ENCODE peak calls at places on chromosomes 2 and 18, in five cellular contexts. One of them, this sample, is unnamed.

GRCh38 chr2:36270758-36271157 is 84.8 kb upstream of the CRIM1 start:
- DNase-seq in body of pancreas: no peak
- DNase-seq in lower leg skin: no peak
- DNase-seq in keratinocyte: no peak
- DNase-seq in Peyer's patch: no peak
- DNase-seq in this sample: no peak

GRCh38 chr2:46547223-46548102 is 68.1 kb downstream of the TMEM247 start:
- DNase-seq in body of pancreas: peak; percentile 67
- DNase-seq in Peyer's patch: no peak
- DNase-seq in keratinocyte: no peak
- DNase-seq in lower leg skin: no peak
- DNase-seq in this sample: no peak

GRCh38 chr2:127611076-127611925 is 34.7 kb upstream of the GPR17 start:
- DNase-seq in Peyer's patch: no peak
- DNase-seq in body of pancreas: no peak
- DNase-seq in keratinocyte: no peak
- DNase-seq in lower leg skin: no peak
- DNase-seq in this sample: no peak

GRCh38 chr2:240600451-240600961 is 14.0 kb downstream of the CAPN10 start:
- DNase-seq in Peyer's patch: no peak
- DNase-seq in body of pancreas: no peak
- DNase-seq in keratinocyte: no peak
- DNase-seq in lower leg skin: no peak
- DNase-seq in this sample: no peak

GRCh38 chr2:170002096-170002495 is 174.8 kb downstream of the UBR3 start:
- DNase-seq in body of pancreas: no peak
- DNase-seq in Peyer's patch: no peak
- DNase-seq in lower leg skin: no peak
- DNase-seq in keratinocyte: no peak
- DNase-seq in this sample: no peak

GRCh38 chr2:26276488-26276887 is 31.7 kb downstream of the HADHB start:
- DNase-seq in keratinocyte: no peak
- DNase-seq in lower leg skin: no peak
- DNase-seq in Peyer's patch: no peak
- DNase-seq in body of pancreas: no peak
- DNase-seq in this sample: no peak

GRCh38 chr2:216215991-216216390 is 106.8 kb downstream of the XRCC5 start:
- DNase-seq in lower leg skin: no peak
- DNase-seq in body of pancreas: no peak
- DNase-seq in keratinocyte: peak; percentile 36
- DNase-seq in Peyer's patch: no peak
- DNase-seq in this sample: peak; percentile 45

GRCh38 chr2:152792973-152793372 is 74.6 kb downstream of the ARL6IP6 start:
- DNase-seq in lower leg skin: no peak
- DNase-seq in Peyer's patch: no peak
- DNase-seq in keratinocyte: no peak
- DNase-seq in body of pancreas: no peak
- DNase-seq in this sample: no peak

GRCh38 chr2:139684286-139684860 is 904.2 kb upstream of the NXPH2 start:
- DNase-seq in keratinocyte: no peak
- DNase-seq in Peyer's patch: no peak
- DNase-seq in lower leg skin: no peak
- DNase-seq in body of pancreas: no peak
- DNase-seq in this sample: no peak

GRCh38 chr2:119678021-119678656 is 862 bp upstream of the TMEM177 start:
- DNase-seq in Peyer's patch: peak; percentile 24
- DNase-seq in body of pancreas: peak; percentile 73
- DNase-seq in keratinocyte: no peak
- DNase-seq in lower leg skin: no peak
- DNase-seq in this sample: no peak
- H3K4me3 ChIP-seq in Peyer's patch: peak overlapping the region; percentile 87
- H3K4me3 ChIP-seq in body of pancreas: no peak overlapping the region
- H3K4me3 ChIP-seq in keratinocyte: no peak overlapping the region
- H3K4me3 ChIP-seq in lower leg skin: no peak overlapping the region
- H3K4me3 ChIP-seq in this sample: no peak overlapping the region

GRCh38 chr18:34709104-34709503 is 994 bp upstream of the DTNA start:
- DNase-seq in body of pancreas: no peak
- DNase-seq in keratinocyte: no peak
- DNase-seq in lower leg skin: no peak
- DNase-seq in Peyer's patch: no peak
- DNase-seq in this sample: no peak
- H3K4me3 ChIP-seq in body of pancreas: no peak overlapping the region
- H3K4me3 ChIP-seq in keratinocyte: no peak overlapping the region
- H3K4me3 ChIP-seq in lower leg skin: no peak overlapping the region
- H3K4me3 ChIP-seq in Peyer's patch: no peak overlapping the region
- H3K4me3 ChIP-seq in this sample: no peak overlapping the region

DNA sequence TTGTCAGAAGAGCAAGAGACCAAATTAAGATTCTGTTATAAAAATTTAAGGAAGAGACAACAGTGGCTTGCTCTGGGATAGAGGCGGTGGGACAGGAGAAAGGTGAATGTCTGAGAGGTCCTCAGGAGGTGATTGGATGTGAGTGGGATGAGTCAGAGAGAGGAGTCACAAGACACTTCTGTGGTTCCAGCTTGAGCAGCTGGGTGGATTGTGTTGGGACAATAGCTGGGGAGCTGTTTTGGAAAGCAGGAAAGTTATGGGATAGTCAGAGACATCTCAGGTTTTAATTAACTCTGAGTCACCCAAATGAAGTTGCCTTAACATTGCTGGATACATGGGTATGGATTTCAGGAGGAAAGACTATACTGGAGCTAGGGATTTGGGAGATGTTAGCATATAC is 218.0 kb upstream of the TRIB2 start:
- DNase-seq in Peyer's patch: no peak
- DNase-seq in body of pancreas: no peak
- DNase-seq in lower leg skin: no peak
- DNase-seq in keratinocyte: peak; percentile 26
- DNase-seq in this sample: no peak
- H3K4me3 ChIP-seq in Peyer's patch: no peak overlapping the region
- H3K4me3 ChIP-seq in body of pancreas: no peak overlapping the region
- H3K4me3 ChIP-seq in lower leg skin: no peak overlapping the region
- H3K4me3 ChIP-seq in keratinocyte: no peak overlapping the region
- H3K4me3 ChIP-seq in this sample: no peak overlapping the region

DNA sequence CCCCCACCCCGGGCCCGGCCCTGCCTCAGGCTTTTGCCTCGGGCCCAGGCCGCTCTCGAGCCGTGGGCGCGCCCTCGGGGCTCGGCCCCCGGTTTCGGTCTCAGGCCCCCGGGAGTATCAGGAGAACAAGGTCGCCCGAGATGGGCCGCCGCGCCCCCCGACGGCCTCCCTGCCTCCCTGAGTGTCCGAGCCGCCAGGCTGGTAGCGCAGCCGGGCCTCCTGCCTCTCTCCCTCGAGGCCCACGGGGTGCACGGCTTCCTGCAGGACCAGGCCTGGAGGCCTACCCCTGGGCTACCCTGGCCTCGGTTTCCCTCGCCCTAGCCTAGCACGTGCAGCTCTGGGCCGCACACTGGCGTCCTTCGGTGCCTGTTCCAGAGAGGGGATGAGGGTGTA is 8.4 kb downstream of the GBX2 start:
- DNase-seq in lower leg skin: no peak
- DNase-seq in keratinocyte: no peak
- DNase-seq in Peyer's patch: no peak
- DNase-seq in body of pancreas: no peak
- DNase-seq in this sample: no peak
- H3K4me3 ChIP-seq in lower leg skin: no peak overlapping the region
- H3K4me3 ChIP-seq in keratinocyte: no peak overlapping the region
- H3K4me3 ChIP-seq in Peyer's patch: no peak overlapping the region
- H3K4me3 ChIP-seq in body of pancreas: no peak overlapping the region
- H3K4me3 ChIP-seq in this sample: no peak overlapping the region

GRCh38 chr18:46242185-46242584 is 138.0 kb downstream of the HAUS1 start:
- DNase-seq in lower leg skin: no peak
- DNase-seq in Peyer's patch: no peak
- DNase-seq in keratinocyte: no peak
- DNase-seq in body of pancreas: no peak
- DNase-seq in this sample: no peak

GRCh38 chr18:46246101-46246500 is 141.9 kb downstream of the HAUS1 start:
- DNase-seq in body of pancreas: no peak
- DNase-seq in Peyer's patch: no peak
- DNase-seq in lower leg skin: no peak
- DNase-seq in keratinocyte: no peak
- DNase-seq in this sample: no peak

GRCh38 chr18:46243095-46243494 is 138.9 kb downstream of the HAUS1 start:
- DNase-seq in Peyer's patch: no peak
- DNase-seq in lower leg skin: no peak
- DNase-seq in keratinocyte: no peak
- DNase-seq in body of pancreas: no peak
- DNase-seq in this sample: no peak

GRCh38 chr18:46239998-46240397 is 135.8 kb downstream of the HAUS1 start:
- DNase-seq in keratinocyte: no peak
- DNase-seq in Peyer's patch: no peak
- DNase-seq in lower leg skin: no peak
- DNase-seq in body of pancreas: no peak
- DNase-seq in this sample: no peak

DNA sequence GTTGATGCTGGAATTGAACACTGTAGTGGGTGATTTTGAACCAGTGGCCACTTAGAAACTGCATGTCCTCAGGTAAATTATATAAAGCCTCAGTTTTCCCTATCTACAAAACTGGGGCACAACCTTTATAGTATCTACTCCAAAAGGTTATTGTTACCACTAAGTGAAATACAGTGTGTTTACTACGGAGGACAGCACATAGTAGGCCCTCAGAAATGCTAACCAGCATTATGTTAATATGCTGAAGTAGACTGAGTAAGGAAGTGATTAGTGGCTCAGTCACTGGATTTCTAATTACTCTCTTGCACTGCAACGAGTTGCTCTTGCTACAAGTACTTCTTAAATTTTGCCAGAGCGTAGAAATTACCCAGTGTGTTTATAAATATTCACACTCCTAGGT is 139.5 kb downstream of the HAUS1 start:
- DNase-seq in lower leg skin: no peak
- DNase-seq in body of pancreas: no peak
- DNase-seq in keratinocyte: no peak
- DNase-seq in Peyer's patch: no peak
- DNase-seq in this sample: no peak
- H3K4me3 ChIP-seq in lower leg skin: no peak overlapping the region
- H3K4me3 ChIP-seq in body of pancreas: no peak overlapping the region
- H3K4me3 ChIP-seq in keratinocyte: no peak overlapping the region
- H3K4me3 ChIP-seq in Peyer's patch: no peak overlapping the region
- H3K4me3 ChIP-seq in this sample: no peak overlapping the region

GRCh38 chr18:3217930-3218647 is 1.7 kb downstream of the MYOM1 start:
- DNase-seq in keratinocyte: no peak
- DNase-seq in body of pancreas: peak; percentile 83
- DNase-seq in Peyer's patch: no peak
- DNase-seq in lower leg skin: no peak
- DNase-seq in this sample: no peak
- H3K4me3 ChIP-seq in keratinocyte: no peak overlapping the region
- H3K4me3 ChIP-seq in body of pancreas: no peak overlapping the region
- H3K4me3 ChIP-seq in Peyer's patch: no peak overlapping the region
- H3K4me3 ChIP-seq in lower leg skin: no peak overlapping the region
- H3K4me3 ChIP-seq in this sample: no peak overlapping the region

DNA sequence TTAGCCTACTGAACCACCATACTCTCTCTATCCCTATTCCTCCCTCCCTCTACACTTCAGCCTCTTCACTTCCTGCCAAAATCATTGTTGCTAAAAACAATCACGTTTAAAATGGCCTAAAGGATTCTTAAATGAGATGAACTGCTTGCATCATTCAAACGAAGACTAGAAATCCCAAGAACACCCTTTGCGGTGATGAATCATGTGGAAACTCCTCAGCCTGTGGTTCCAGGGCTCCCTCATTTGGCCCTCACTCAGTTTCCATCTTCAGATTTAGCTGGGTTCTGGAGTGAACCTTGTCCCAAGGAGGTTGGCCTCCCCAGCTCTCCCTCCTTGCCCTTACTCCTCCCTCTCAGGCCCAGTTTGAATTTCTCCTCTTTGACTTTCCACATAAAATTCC is 125.6 kb upstream of the CDC42EP3 start:
- DNase-seq in body of pancreas: no peak
- DNase-seq in keratinocyte: no peak
- DNase-seq in lower leg skin: no peak
- DNase-seq in Peyer's patch: no peak
- DNase-seq in this sample: no peak
- H3K4me3 ChIP-seq in body of pancreas: no peak overlapping the region
- H3K4me3 ChIP-seq in keratinocyte: no peak overlapping the region
- H3K4me3 ChIP-seq in lower leg skin: no peak overlapping the region
- H3K4me3 ChIP-seq in Peyer's patch: no peak overlapping the region
- H3K4me3 ChIP-seq in this sample: no peak overlapping the region

GRCh38 chr2:96537066-96537733 is 648 bp downstream of the ARID5A start:
- DNase-seq in Peyer's patch: peak; percentile 94
- DNase-seq in keratinocyte: no peak
- DNase-seq in body of pancreas: peak; percentile 80
- DNase-seq in lower leg skin: peak; percentile 72
- DNase-seq in this sample: peak; percentile 74

GRCh38 chr2:96539215-96539920 is 2.8 kb downstream of the ARID5A start:
- DNase-seq in Peyer's patch: no peak
- DNase-seq in lower leg skin: no peak
- DNase-seq in body of pancreas: no peak
- DNase-seq in keratinocyte: no peak
- DNase-seq in this sample: no peak

GRCh38 chr2:96537734-96538486 is 1.4 kb downstream of the ARID5A start:
- DNase-seq in Peyer's patch: peak; percentile 71
- DNase-seq in lower leg skin: no peak
- DNase-seq in keratinocyte: no peak
- DNase-seq in body of pancreas: no peak
- DNase-seq in this sample: no peak

GRCh38 chr2:96540136-96540535 is 3.6 kb downstream of the ARID5A start:
- DNase-seq in body of pancreas: no peak
- DNase-seq in Peyer's patch: no peak
- DNase-seq in lower leg skin: no peak
- DNase-seq in keratinocyte: peak; percentile 65
- DNase-seq in this sample: no peak

DNA sequence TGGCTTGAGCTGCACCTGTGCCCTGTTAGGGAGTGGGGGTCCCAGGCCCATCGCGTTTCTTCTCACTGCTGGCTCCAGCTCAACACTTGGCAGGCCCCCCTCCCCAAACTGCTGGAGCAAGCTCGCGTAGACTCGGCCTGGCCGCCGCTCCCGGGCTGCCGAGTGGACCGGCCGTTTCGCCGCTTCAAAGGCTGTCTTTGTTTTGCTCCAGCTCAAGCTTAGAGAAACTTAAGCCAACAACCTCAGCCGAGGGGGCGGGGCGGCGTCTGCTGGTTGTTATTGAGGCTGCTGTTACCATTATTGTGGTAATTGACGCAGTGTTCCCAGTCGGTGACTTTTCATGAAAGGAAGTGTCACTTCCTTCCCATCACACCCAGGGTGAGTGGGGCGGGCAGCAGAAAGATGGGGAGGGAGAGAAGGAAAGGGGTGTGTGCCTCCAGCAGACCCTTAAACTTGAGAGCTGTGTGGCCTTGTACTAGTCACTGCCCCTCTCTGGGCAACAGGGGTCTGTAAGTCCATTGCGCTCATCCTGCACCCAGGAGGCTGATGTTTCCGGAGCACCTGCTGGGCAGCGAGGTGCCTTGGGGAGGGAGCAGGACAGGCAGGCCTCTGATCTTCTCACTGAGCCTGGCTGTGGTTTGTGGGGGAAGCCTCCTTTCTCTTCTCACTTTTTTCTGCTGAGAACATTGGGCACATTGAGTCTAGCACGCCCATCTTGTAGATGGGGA is 2.1 kb downstream of the ARID5A start:
- DNase-seq in keratinocyte: no peak
- DNase-seq in Peyer's patch: peak; percentile 98
- DNase-seq in body of pancreas: peak; percentile 79
- DNase-seq in lower leg skin: peak; percentile 86
- DNase-seq in this sample: no peak
- H3K4me3 ChIP-seq in keratinocyte: no peak overlapping the region
- H3K4me3 ChIP-seq in Peyer's patch: peak overlapping the region; percentile 84
- H3K4me3 ChIP-seq in body of pancreas: no peak overlapping the region
- H3K4me3 ChIP-seq in lower leg skin: peak overlapping the region; percentile 88
- H3K4me3 ChIP-seq in this sample: no peak overlapping the region

This sample was measured in OCI-LY7.